ENCODE peak calls at places on chromosomes 11 and 22, in six cellular contexts. I is foreskin keratinocyte, D is EL, T is C1 segment of cervical spinal cord, E is dermis microvascular lymphatic vessel endothelial cell, F is PC-9. S is an unnamed sample.

GRCh38 chr11:77590194-77590591 is 440 bp downstream of the AQP11 start:
- DNase-seq in I (peak; percentile 13), D (peak; percentile 39), T (peak; percentile 42), E (peak; percentile 13), F (no peak), S (no peak)

GRCh38 chr22:23857606-23858483 is at the start of gene SLC2A11:
- DNase-seq in I (peak; percentile 79), D (peak; percentile 98), T (peak; percentile 92), E (peak; percentile 97), F (peak; percentile 88), S (peak; percentile 82)

GRCh38 chr22:44172370-44173108 is 8.2 kb upstream of the PARVG start:
- DNase-seq in I (no peak), D (no peak), T (peak; percentile 34), E (no peak), F (no peak), S (no peak)

GRCh38 chr22:31646186-31647019 is 15.6 kb downstream of the PISD start:
- DNase-seq in I (peak; percentile 99), D (peak; percentile 99), T (no peak), E (peak; percentile 98), F (peak; percentile 70), S (peak; percentile 98)

GRCh38 chr11:119357069-119357468 is 10.6 kb upstream of the MFRP start:
- DNase-seq in I (no peak), D (no peak), T (no peak), E (no peak), F (no peak), S (no peak)

GRCh38 chr11:93858376-93858775 is 8.0 kb upstream of the VSTM5 start:
- DNase-seq in I (no peak), D (no peak), T (no peak), E (no peak), F (no peak), S (no peak)

GRCh38 chr11:74121804-74122203 is 49.0 kb downstream of the C2CD3 start:
- DNase-seq in I (no peak), D (no peak), T (no peak), E (no peak), F (no peak), S (no peak)

GRCh38 chr11:122872046-122872445 is 10.5 kb upstream of the JHY start:
- DNase-seq in I (no peak), D (no peak), T (no peak), E (no peak), F (no peak), S (no peak)

GRCh38 chr22:22565991-22566390 is 6.9 kb upstream of the PRAME start:
- DNase-seq in I (no peak), D (peak; percentile 19), T (no peak), E (no peak), F (no peak), S (no peak)

GRCh38 chr11:69088676-69089146 is 40.0 kb downstream of the TPCN2 start:
- DNase-seq in I (peak; percentile 25), D (peak; percentile 80), T (peak; percentile 35), E (peak; percentile 78), F (peak; percentile 86), S (peak; percentile 20)

GRCh38 chr11:12827929-12828812 is 153.9 kb downstream of the TEAD1 start:
- DNase-seq in I (no peak), D (peak; percentile 71), T (peak; percentile 55), E (peak; percentile 82), F (peak; percentile 36), S (no peak)

GRCh38 chr11:116605543-116605942 is 167.2 kb downstream of the BUD13 start:
- DNase-seq in I (peak; percentile 3), D (peak; percentile 18), T (no peak), E (peak; percentile 68), F (peak; percentile 46), S (no peak)

GRCh38 chr22:40076702-40077645 is 82.2 kb downstream of the FAM83F start:
- DNase-seq in I (no peak), D (peak; percentile 8), T (no peak), E (no peak), F (peak; percentile 8), S (no peak)

GRCh38 chr22:33386270-33386669 is 328.1 kb upstream of the SYN3 start:
- DNase-seq in I (no peak), D (no peak), T (no peak), E (no peak), F (no peak), S (no peak)

S was measured in glomerular endothelial cell.